ENCODE peak calls at places on chromosomes 16 and 17, in eight cellular contexts. One of them, this sample, is unnamed.

GRCh38 chr17:46943511-46944393 is 20.8 kb downstream of the GOSR2 start:
- DNase-seq in cardiac muscle cell: peak
- DNase-seq in lower lobe of right lung: no peak
- DNase-seq in aorta: no peak
- DNase-seq in PC-3: peak
- DNase-seq in CD4-positive, alpha-beta memory T cell: no peak
- DNase-seq in brain microvascular endothelial cell: peak
- DNase-seq in OCI-LY7: no peak
- DNase-seq in this sample: peak

GRCh38 chr17:68498479-68499326 is 13.5 kb upstream of the PRKAR1A start:
- DNase-seq in PC-3: no peak
- DNase-seq in aorta: no peak
- DNase-seq in OCI-LY7: peak
- DNase-seq in lower lobe of right lung: peak
- DNase-seq in brain microvascular endothelial cell: no peak
- DNase-seq in CD4-positive, alpha-beta memory T cell: no peak
- DNase-seq in cardiac muscle cell: peak
- DNase-seq in this sample: no peak

GRCh38 chr17:39197380-39198185 is at the start of gene CACNB1:
- DNase-seq in lower lobe of right lung: peak
- DNase-seq in PC-3: peak
- DNase-seq in brain microvascular endothelial cell: peak
- DNase-seq in aorta: peak
- DNase-seq in CD4-positive, alpha-beta memory T cell: peak
- DNase-seq in cardiac muscle cell: peak
- DNase-seq in OCI-LY7: peak
- DNase-seq in this sample: peak

GRCh38 chr16:30185683-30186421 is 2.5 kb downstream of the CORO1A start:
- DNase-seq in aorta: peak
- DNase-seq in brain microvascular endothelial cell: no peak
- DNase-seq in cardiac muscle cell: no peak
- DNase-seq in OCI-LY7: peak
- DNase-seq in lower lobe of right lung: peak
- DNase-seq in PC-3: no peak
- DNase-seq in CD4-positive, alpha-beta memory T cell: peak
- DNase-seq in this sample: no peak

GRCh38 chr17:78854508-78854907 is 13.9 kb upstream of the USP36 start:
- DNase-seq in OCI-LY7: no peak
- DNase-seq in aorta: no peak
- DNase-seq in cardiac muscle cell: no peak
- DNase-seq in brain microvascular endothelial cell: no peak
- DNase-seq in CD4-positive, alpha-beta memory T cell: no peak
- DNase-seq in PC-3: no peak
- DNase-seq in lower lobe of right lung: no peak
- DNase-seq in this sample: no peak

GRCh38 chr17:66276328-66276937 is 26.0 kb upstream of the PRKCA start:
- DNase-seq in OCI-LY7: no peak
- DNase-seq in lower lobe of right lung: no peak
- DNase-seq in aorta: no peak
- DNase-seq in cardiac muscle cell: peak
- DNase-seq in PC-3: no peak
- DNase-seq in CD4-positive, alpha-beta memory T cell: no peak
- DNase-seq in brain microvascular endothelial cell: peak
- DNase-seq in this sample: no peak

GRCh38 chr16:68272501-68273209 is 8.3 kb downstream of the SLC7A6 start:
- DNase-seq in OCI-LY7: peak
- DNase-seq in lower lobe of right lung: peak
- DNase-seq in brain microvascular endothelial cell: no peak
- DNase-seq in PC-3: no peak
- DNase-seq in aorta: no peak
- DNase-seq in CD4-positive, alpha-beta memory T cell: peak
- DNase-seq in cardiac muscle cell: no peak
- DNase-seq in this sample: no peak

GRCh38 chr17:60601443-60602384 is 1.7 kb downstream of the PPM1D start:
- DNase-seq in cardiac muscle cell: peak
- DNase-seq in lower lobe of right lung: no peak
- DNase-seq in OCI-LY7: peak
- DNase-seq in PC-3: peak
- DNase-seq in aorta: peak
- DNase-seq in brain microvascular endothelial cell: peak
- DNase-seq in CD4-positive, alpha-beta memory T cell: peak
- DNase-seq in this sample: peak

GRCh38 chr17:55814377-55814776 is 63.5 kb downstream of the PCTP start:
- DNase-seq in OCI-LY7: no peak
- DNase-seq in cardiac muscle cell: no peak
- DNase-seq in aorta: no peak
- DNase-seq in CD4-positive, alpha-beta memory T cell: no peak
- DNase-seq in PC-3: no peak
- DNase-seq in lower lobe of right lung: no peak
- DNase-seq in brain microvascular endothelial cell: no peak
- DNase-seq in this sample: no peak

GRCh38 chr17:53631486-53631885 is 191.2 kb upstream of the KIF2B start:
- DNase-seq in lower lobe of right lung: no peak
- DNase-seq in brain microvascular endothelial cell: no peak
- DNase-seq in PC-3: no peak
- DNase-seq in cardiac muscle cell: no peak
- DNase-seq in aorta: no peak
- DNase-seq in OCI-LY7: no peak
- DNase-seq in CD4-positive, alpha-beta memory T cell: no peak
- DNase-seq in this sample: no peak

GRCh38 chr16:67167588-67167987 is 2.8 kb upstream of the NOL3 start:
- DNase-seq in PC-3: no peak
- DNase-seq in OCI-LY7: no peak
- DNase-seq in lower lobe of right lung: no peak
- DNase-seq in aorta: no peak
- DNase-seq in brain microvascular endothelial cell: no peak
- DNase-seq in cardiac muscle cell: no peak
- DNase-seq in CD4-positive, alpha-beta memory T cell: no peak
- DNase-seq in this sample: no peak

GRCh38 chr17:74943808-74944522 is 8.3 kb downstream of the OTOP3 start:
- DNase-seq in PC-3: peak
- DNase-seq in CD4-positive, alpha-beta memory T cell: no peak
- DNase-seq in OCI-LY7: no peak
- DNase-seq in cardiac muscle cell: no peak
- DNase-seq in aorta: no peak
- DNase-seq in lower lobe of right lung: no peak
- DNase-seq in brain microvascular endothelial cell: no peak
- DNase-seq in this sample: no peak

GRCh38 chr16:83842291-83842690 is 34.5 kb downstream of the HSBP1 start:
- DNase-seq in OCI-LY7: no peak
- DNase-seq in CD4-positive, alpha-beta memory T cell: no peak
- DNase-seq in brain microvascular endothelial cell: no peak
- DNase-seq in aorta: no peak
- DNase-seq in PC-3: no peak
- DNase-seq in lower lobe of right lung: no peak
- DNase-seq in cardiac muscle cell: no peak
- DNase-seq in this sample: no peak

GRCh38 chr17:16599537-16599936 is 30.5 kb upstream of the ZNF287 start:
- DNase-seq in CD4-positive, alpha-beta memory T cell: no peak
- DNase-seq in lower lobe of right lung: no peak
- DNase-seq in OCI-LY7: no peak
- DNase-seq in cardiac muscle cell: no peak
- DNase-seq in brain microvascular endothelial cell: no peak
- DNase-seq in aorta: no peak
- DNase-seq in PC-3: no peak
- DNase-seq in this sample: no peak

GRCh38 chr17:13437966-13438779 is 163.6 kb downstream of the HS3ST3A1 start:
- DNase-seq in CD4-positive, alpha-beta memory T cell: no peak
- DNase-seq in OCI-LY7: no peak
- DNase-seq in aorta: no peak
- DNase-seq in lower lobe of right lung: no peak
- DNase-seq in brain microvascular endothelial cell: peak
- DNase-seq in PC-3: peak
- DNase-seq in cardiac muscle cell: no peak
- DNase-seq in this sample: no peak

GRCh38 chr17:58391302-58391984 is 25.9 kb downstream of the RNF43 start:
- DNase-seq in lower lobe of right lung: peak
- DNase-seq in OCI-LY7: no peak
- DNase-seq in cardiac muscle cell: peak
- DNase-seq in PC-3: peak
- DNase-seq in brain microvascular endothelial cell: peak
- DNase-seq in aorta: no peak
- DNase-seq in CD4-positive, alpha-beta memory T cell: no peak
- DNase-seq in this sample: no peak

GRCh38 chr17:37661372-37662014 is 18.2 kb upstream of the DDX52 start:
- DNase-seq in lower lobe of right lung: no peak
- DNase-seq in CD4-positive, alpha-beta memory T cell: no peak
- DNase-seq in aorta: no peak
- DNase-seq in brain microvascular endothelial cell: no peak
- DNase-seq in OCI-LY7: no peak
- DNase-seq in PC-3: no peak
- DNase-seq in cardiac muscle cell: no peak
- DNase-seq in this sample: no peak

GRCh38 chr16:70790815-70791214 is 10.1 kb downstream of the VAC14 start:
- DNase-seq in brain microvascular endothelial cell: no peak
- DNase-seq in aorta: no peak
- DNase-seq in lower lobe of right lung: no peak
- DNase-seq in PC-3: no peak
- DNase-seq in OCI-LY7: no peak
- DNase-seq in cardiac muscle cell: no peak
- DNase-seq in CD4-positive, alpha-beta memory T cell: no peak
- DNase-seq in this sample: no peak

GRCh38 chr17:75614006-75614405 is 19.2 kb upstream of the SMIM5 start:
- DNase-seq in CD4-positive, alpha-beta memory T cell: no peak
- DNase-seq in brain microvascular endothelial cell: no peak
- DNase-seq in PC-3: no peak
- DNase-seq in cardiac muscle cell: no peak
- DNase-seq in lower lobe of right lung: no peak
- DNase-seq in OCI-LY7: peak
- DNase-seq in aorta: peak
- DNase-seq in this sample: no peak

GRCh38 chr17:50203086-50203485 is 1.7 kb upstream of the COL1A1 start:
- DNase-seq in aorta: peak
- DNase-seq in lower lobe of right lung: no peak
- DNase-seq in CD4-positive, alpha-beta memory T cell: no peak
- DNase-seq in OCI-LY7: no peak
- DNase-seq in cardiac muscle cell: peak
- DNase-seq in PC-3: no peak
- DNase-seq in brain microvascular endothelial cell: no peak
- DNase-seq in this sample: no peak
- H3K27ac ChIP-seq in aorta: no peak
- H3K27ac ChIP-seq in lower lobe of right lung: no peak
- H3K27ac ChIP-seq in CD4-positive, alpha-beta memory T cell: no peak
- H3K27ac ChIP-seq in OCI-LY7: no peak
- H3K27ac ChIP-seq in cardiac muscle cell: no peak
- H3K27ac ChIP-seq in PC-3: no peak
- H3K27ac ChIP-seq in brain microvascular endothelial cell: peak
- H3K27ac ChIP-seq in this sample: no peak

DNA sequence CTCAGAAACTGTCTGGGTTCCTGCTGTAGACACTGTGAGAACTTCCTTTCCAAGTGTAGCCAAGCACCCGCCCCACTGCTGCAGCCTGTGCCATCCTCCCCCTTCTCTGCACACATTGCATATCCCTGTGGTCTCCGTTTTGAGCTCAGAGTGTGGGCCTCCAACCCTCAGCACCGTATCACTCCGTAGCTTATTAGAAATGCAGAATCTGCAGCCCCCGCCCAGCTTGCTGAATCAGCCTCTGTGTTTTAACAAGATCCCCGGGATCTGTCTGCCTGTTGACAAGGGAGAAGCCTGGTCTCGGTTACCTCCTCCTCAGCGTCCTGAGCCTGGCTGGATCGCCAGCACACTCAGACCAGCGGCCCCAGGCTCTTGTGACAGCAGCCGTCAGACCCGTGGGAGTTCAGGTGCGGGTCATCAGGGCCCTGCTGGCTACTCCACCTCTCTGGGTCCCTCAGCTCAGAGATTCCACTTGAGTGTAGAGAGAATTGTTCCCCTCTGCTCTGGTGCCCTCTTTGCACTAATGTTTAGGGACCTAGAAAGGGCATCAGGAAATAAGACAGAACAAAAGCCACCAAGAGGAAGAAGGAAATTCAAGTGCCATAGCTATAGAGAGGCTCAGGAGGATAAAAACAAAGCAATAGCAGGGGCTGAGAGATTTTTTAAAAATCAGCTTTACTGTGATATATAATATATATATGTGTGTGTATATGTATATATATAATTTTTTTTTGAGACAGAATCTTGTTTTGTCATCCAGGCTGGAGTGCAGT is 92.3 kb downstream of the PITPNC1 start:
- DNase-seq in PC-3: no peak
- DNase-seq in lower lobe of right lung: peak
- DNase-seq in brain microvascular endothelial cell: peak
- DNase-seq in CD4-positive, alpha-beta memory T cell: no peak
- DNase-seq in cardiac muscle cell: peak
- DNase-seq in aorta: no peak
- DNase-seq in OCI-LY7: no peak
- DNase-seq in this sample: peak
- H3K27ac ChIP-seq in PC-3: no peak
- H3K27ac ChIP-seq in lower lobe of right lung: peak
- H3K27ac ChIP-seq in brain microvascular endothelial cell: peak
- H3K27ac ChIP-seq in CD4-positive, alpha-beta memory T cell: peak
- H3K27ac ChIP-seq in cardiac muscle cell: peak
- H3K27ac ChIP-seq in aorta: no peak
- H3K27ac ChIP-seq in OCI-LY7: no peak
- H3K27ac ChIP-seq in this sample: peak

GRCh38 chr16:72876981-72877373 is 171.0 kb downstream of the ZFHX3 start:
- DNase-seq in cardiac muscle cell: peak
- DNase-seq in OCI-LY7: no peak
- DNase-seq in brain microvascular endothelial cell: peak
- DNase-seq in PC-3: no peak
- DNase-seq in CD4-positive, alpha-beta memory T cell: no peak
- DNase-seq in aorta: no peak
- DNase-seq in lower lobe of right lung: no peak
- DNase-seq in this sample: no peak
- H3K27ac ChIP-seq in cardiac muscle cell: no peak
- H3K27ac ChIP-seq in OCI-LY7: no peak
- H3K27ac ChIP-seq in brain microvascular endothelial cell: peak
- H3K27ac ChIP-seq in PC-3: peak
- H3K27ac ChIP-seq in CD4-positive, alpha-beta memory T cell: no peak
- H3K27ac ChIP-seq in aorta: peak
- H3K27ac ChIP-seq in lower lobe of right lung: peak
- H3K27ac ChIP-seq in this sample: no peak

GRCh38 chr17:32192379-32192778 is 50.1 kb downstream of the RHOT1 start:
- DNase-seq in OCI-LY7: no peak
- DNase-seq in brain microvascular endothelial cell: peak
- DNase-seq in PC-3: peak
- DNase-seq in lower lobe of right lung: no peak
- DNase-seq in CD4-positive, alpha-beta memory T cell: no peak
- DNase-seq in cardiac muscle cell: peak
- DNase-seq in aorta: no peak
- DNase-seq in this sample: no peak

GRCh38 chr17:32189343-32189742 is 47.0 kb downstream of the RHOT1 start:
- DNase-seq in brain microvascular endothelial cell: no peak
- DNase-seq in lower lobe of right lung: no peak
- DNase-seq in PC-3: no peak
- DNase-seq in cardiac muscle cell: no peak
- DNase-seq in CD4-positive, alpha-beta memory T cell: no peak
- DNase-seq in OCI-LY7: no peak
- DNase-seq in aorta: no peak
- DNase-seq in this sample: no peak

GRCh38 chr17:32187276-32187675 is 45.0 kb downstream of the RHOT1 start:
- DNase-seq in lower lobe of right lung: no peak
- DNase-seq in PC-3: peak
- DNase-seq in CD4-positive, alpha-beta memory T cell: no peak
- DNase-seq in OCI-LY7: no peak
- DNase-seq in cardiac muscle cell: no peak
- DNase-seq in brain microvascular endothelial cell: no peak
- DNase-seq in aorta: no peak
- DNase-seq in this sample: no peak

GRCh38 chr17:32185875-32186274 is 43.6 kb downstream of the RHOT1 start:
- DNase-seq in brain microvascular endothelial cell: no peak
- DNase-seq in PC-3: no peak
- DNase-seq in cardiac muscle cell: no peak
- DNase-seq in lower lobe of right lung: no peak
- DNase-seq in aorta: no peak
- DNase-seq in CD4-positive, alpha-beta memory T cell: no peak
- DNase-seq in OCI-LY7: no peak
- DNase-seq in this sample: no peak

GRCh38 chr17:32191306-32191705 is 49.0 kb downstream of the RHOT1 start:
- DNase-seq in lower lobe of right lung: no peak
- DNase-seq in brain microvascular endothelial cell: no peak
- DNase-seq in cardiac muscle cell: peak
- DNase-seq in CD4-positive, alpha-beta memory T cell: no peak
- DNase-seq in OCI-LY7: no peak
- DNase-seq in aorta: no peak
- DNase-seq in PC-3: peak
- DNase-seq in this sample: no peak
- H3K27ac ChIP-seq in lower lobe of right lung: no peak
- H3K27ac ChIP-seq in brain microvascular endothelial cell: peak
- H3K27ac ChIP-seq in cardiac muscle cell: no peak
- H3K27ac ChIP-seq in CD4-positive, alpha-beta memory T cell: no peak
- H3K27ac ChIP-seq in OCI-LY7: no peak
- H3K27ac ChIP-seq in aorta: no peak
- H3K27ac ChIP-seq in PC-3: peak
- H3K27ac ChIP-seq in this sample: no peak